ENCODE peak calls at places on chromosome 6, in five cellular contexts. Q is OCI-LY7; G is Panc1; M is effector memory CD8-positive, alpha-beta T cell; F is stimulated activated CD8-positive, alpha-beta memory T cell treated with anti-CD3 and anti-CD28 coated beads, Interleukin-2, amount 100 ng/mL, for 1 hour. X is an unnamed sample.

GRCh38 chr6:45436544-45437440 is 59.1 kb upstream of the SUPT3H start:
- DNase-seq in M (no peak), F (no peak), G (no peak), Q (no peak), X (no peak)

GRCh38 chr6:10398439-10399218 is 16.2 kb downstream of the TFAP2A start:
- DNase-seq in Q (no peak), G (no peak), F (no peak), M (no peak), X (no peak)

GRCh38 chr6:53979468-53980067 is 131.7 kb upstream of the MLIP start:
- DNase-seq in F (no peak), M (no peak), G (peak), Q (peak), X (peak)

GRCh38 chr6:99882151-99882702 is 111.8 kb downstream of the MCHR2 start:
- DNase-seq in F (no peak), Q (no peak), M (no peak), G (no peak), X (no peak)

GRCh38 chr6:82118150-82118562 is 129.4 kb downstream of the IBTK start:
- DNase-seq in G (no peak), F (no peak), M (no peak), Q (no peak), X (no peak)

GRCh38 chr6:45675634-45676033 is 297.9 kb upstream of the SUPT3H start:
- DNase-seq in Q (no peak), G (no peak), M (no peak), F (no peak), X (no peak)

GRCh38 chr6:44223471-44224153 is at the start of gene SLC29A1:
- DNase-seq in M (peak), Q (peak), G (no peak), F (peak), X (peak)

GRCh38 chr6:111057074-111057752 is 30.1 kb upstream of the SLC16A10 start:
- DNase-seq in M (peak), Q (peak), F (no peak), G (peak), X (peak)

GRCh38 chr6:15793288-15793687 is 130.5 kb upstream of the DTNBP1 start:
- DNase-seq in Q (no peak), F (no peak), M (no peak), G (no peak), X (no peak)